ENCODE peak calls at places on chromosomes 11 and 22, in five cellular contexts. N is ovary, C is Karpas-422, W is fibroblast of lung, O is psoas muscle. P is an unnamed sample.

GRCh38 chr11:78319453-78319955 is 98.1 kb downstream of the GAB2 start:
- DNase-seq in N (peak), C (no peak), W (peak), O (no peak), P (no peak)

GRCh38 chr11:76297143-76297542 is 83.8 kb downstream of the THAP12 start:
- DNase-seq in N (no peak), C (no peak), W (no peak), O (no peak), P (no peak)

GRCh38 chr11:112613051-112613972 is 347.9 kb upstream of the NCAM1 start:
- DNase-seq in N (no peak), C (no peak), W (peak), O (no peak), P (no peak)

GRCh38 chr11:109229682-109230081 is 192.3 kb upstream of the C11orf87 start:
- DNase-seq in N (no peak), C (no peak), W (peak), O (no peak), P (no peak)

GRCh38 chr11:81007046-81007445 is 1566.2 kb upstream of the TENM4 start:
- DNase-seq in N (no peak), C (peak), W (peak), O (no peak), P (no peak)

GRCh38 chr11:121535122-121535796 is 82.5 kb upstream of the SORL1-AS1 start:
- DNase-seq in N (no peak), C (no peak), W (peak), O (no peak), P (no peak)

GRCh38 chr22:35446365-35446764 is 46.4 kb downstream of the MCM5 start:
- DNase-seq in N (no peak), C (no peak), W (peak), O (no peak), P (no peak)

GRCh38 chr11:100719809-100720221 is 32.7 kb downstream of the ARHGAP42 start:
- DNase-seq in N (peak), C (no peak), W (peak), O (peak), P (no peak)

GRCh38 chr11:63673579-63673978 is 2.4 kb upstream of the ATL3 start:
- DNase-seq in N (no peak), C (no peak), W (peak), O (no peak), P (no peak)

GRCh38 chr11:69488543-69488940 is 7.1 kb downstream of the LINC01488 start:
- DNase-seq in N (no peak), C (no peak), W (no peak), O (peak), P (no peak)

GRCh38 chr11:45948341-45948740 is 25.9 kb downstream of the LARGE2 start:
- DNase-seq in N (no peak), C (no peak), W (no peak), O (no peak), P (no peak)

GRCh38 chr11:70332567-70332966 is 62.1 kb downstream of the PPFIA1 start:
- DNase-seq in N (no peak), C (no peak), W (no peak), O (no peak), P (no peak)

GRCh38 chr11:82174610-82175009 is 559.1 kb downstream of the FAM181B start:
- DNase-seq in N (no peak), C (peak), W (no peak), O (no peak), P (no peak)

GRCh38 chr11:44920451-44920850 is 30.2 kb downstream of the TP53I11 start:
- DNase-seq in N (no peak), C (no peak), W (no peak), O (no peak), P (no peak)

GRCh38 chr22:46602025-46602424 is 18.2 kb upstream of the GRAMD4 start:
- DNase-seq in N (no peak), C (no peak), W (no peak), O (peak), P (no peak)

GRCh38 chr11:12086271-12087074 is 23.9 kb upstream of the MICAL2 start:
- DNase-seq in N (no peak), C (no peak), W (peak), O (peak), P (no peak)

GRCh38 chr11:134668796-134669195 is 256.8 kb upstream of the B3GAT1 start:
- DNase-seq in N (no peak), C (no peak), W (no peak), O (no peak), P (no peak)

GRCh38 chr11:48107188-48107704 is 109.4 kb upstream of the OR4B1 start:
- DNase-seq in N (no peak), C (peak), W (peak), O (no peak), P (peak)

GRCh38 chr11:77191429-77191822 is 63.4 kb downstream of the MYO7A start:
- DNase-seq in N (no peak), C (no peak), W (no peak), O (no peak), P (no peak)

GRCh38 chr11:45794169-45794568 is 10.8 kb upstream of the SLC35C1 start:
- DNase-seq in N (no peak), C (no peak), W (no peak), O (no peak), P (no peak)

GRCh38 chr11:118012083-118012669 is 26.0 kb downstream of the IL10RA start:
- DNase-seq in N (no peak), C (peak), W (peak), O (no peak), P (peak)

GRCh38 chr11:131658414-131658813 is 288.0 kb downstream of the NTM start:
- DNase-seq in N (no peak), C (no peak), W (peak), O (no peak), P (no peak)

GRCh38 chr11:73652046-73652730 is 5.8 kb downstream of the PLEKHB1 start:
- DNase-seq in N (no peak), C (no peak), W (no peak), O (no peak), P (no peak)

GRCh38 chr11:111361874-111362273 is 17.2 kb downstream of the POU2AF1 start:
- DNase-seq in N (no peak), C (no peak), W (no peak), O (no peak), P (peak)

GRCh38 chr22:39238124-39238466 is 6.7 kb downstream of the PDGFB start:
- DNase-seq in N (no peak), C (no peak), W (no peak), O (no peak), P (no peak)

GRCh38 chr22:39237276-39238123 is 7.3 kb downstream of the PDGFB start:
- DNase-seq in N (no peak), C (no peak), W (no peak), O (no peak), P (peak)

GRCh38 chr22:39239561-39240423 is 5.0 kb downstream of the PDGFB start:
- DNase-seq in N (no peak), C (no peak), W (no peak), O (peak), P (no peak)

GRCh38 chr22:39238561-39238960 is 6.2 kb downstream of the PDGFB start:
- DNase-seq in N (no peak), C (no peak), W (no peak), O (no peak), P (no peak)

DNA sequence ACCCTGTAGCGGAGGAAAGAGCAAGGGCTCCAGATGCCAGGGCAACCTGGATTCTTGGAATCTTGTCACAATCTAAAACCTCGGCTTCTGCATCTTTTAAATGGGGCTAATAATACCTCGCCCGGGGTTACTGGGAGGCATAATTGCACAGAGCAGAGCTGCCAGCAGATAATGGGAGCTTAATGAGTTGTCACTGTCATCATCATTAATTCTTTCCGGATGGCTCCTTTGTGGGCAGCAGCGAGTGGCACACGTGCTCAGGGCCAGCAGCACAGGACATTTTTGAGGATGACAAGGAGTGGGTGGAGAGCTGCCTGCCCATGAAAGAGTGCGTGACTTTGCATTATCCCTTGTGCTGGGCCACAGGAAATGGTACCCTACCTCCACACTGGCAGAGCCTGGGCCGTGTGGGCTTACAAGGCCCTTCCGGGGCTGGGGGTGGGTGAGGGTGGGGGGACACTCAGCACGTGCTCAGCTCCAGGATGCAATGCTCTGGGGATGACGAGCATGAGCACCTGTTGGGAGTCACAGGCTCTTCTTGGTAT is 5.7 kb downstream of the PDGFB start:
- DNase-seq in N (no peak), C (no peak), W (no peak), O (no peak), P (no peak)
- H3K4me3 ChIP-seq in N (no peak), C (no peak), W (no peak), O (no peak), P (no peak)

GRCh38 chr11:61832758-61833157 is 4.7 kb downstream of the FADS2 start:
- DNase-seq in N (no peak), C (no peak), W (no peak), O (no peak), P (no peak)
- H3K4me3 ChIP-seq in N (no peak), C (peak), W (no peak), O (no peak), P (no peak)

GRCh38 chr11:96339704-96340554 is 3.1 kb downstream of the MAML2 start:
- DNase-seq in N (no peak), C (no peak), W (peak), O (no peak), P (peak)
- H3K4me3 ChIP-seq in N (peak), C (no peak), W (peak), O (peak), P (peak)

GRCh38 chr11:1652026-1652425 is 22.5 kb downstream of the KRTAP5-5 start:
- DNase-seq in N (no peak), C (no peak), W (no peak), O (no peak), P (no peak)

GRCh38 chr11:1654388-1655167 is 25.0 kb downstream of the KRTAP5-5 start:
- DNase-seq in N (no peak), C (no peak), W (no peak), O (no peak), P (no peak)

GRCh38 chr11:1653541-1654387 is 24.2 kb downstream of the KRTAP5-5 start:
- DNase-seq in N (no peak), C (no peak), W (no peak), O (no peak), P (no peak)

GRCh38 chr11:1652442-1652777 is 22.8 kb downstream of the KRTAP5-5 start:
- DNase-seq in N (no peak), C (no peak), W (no peak), O (no peak), P (no peak)

DNA sequence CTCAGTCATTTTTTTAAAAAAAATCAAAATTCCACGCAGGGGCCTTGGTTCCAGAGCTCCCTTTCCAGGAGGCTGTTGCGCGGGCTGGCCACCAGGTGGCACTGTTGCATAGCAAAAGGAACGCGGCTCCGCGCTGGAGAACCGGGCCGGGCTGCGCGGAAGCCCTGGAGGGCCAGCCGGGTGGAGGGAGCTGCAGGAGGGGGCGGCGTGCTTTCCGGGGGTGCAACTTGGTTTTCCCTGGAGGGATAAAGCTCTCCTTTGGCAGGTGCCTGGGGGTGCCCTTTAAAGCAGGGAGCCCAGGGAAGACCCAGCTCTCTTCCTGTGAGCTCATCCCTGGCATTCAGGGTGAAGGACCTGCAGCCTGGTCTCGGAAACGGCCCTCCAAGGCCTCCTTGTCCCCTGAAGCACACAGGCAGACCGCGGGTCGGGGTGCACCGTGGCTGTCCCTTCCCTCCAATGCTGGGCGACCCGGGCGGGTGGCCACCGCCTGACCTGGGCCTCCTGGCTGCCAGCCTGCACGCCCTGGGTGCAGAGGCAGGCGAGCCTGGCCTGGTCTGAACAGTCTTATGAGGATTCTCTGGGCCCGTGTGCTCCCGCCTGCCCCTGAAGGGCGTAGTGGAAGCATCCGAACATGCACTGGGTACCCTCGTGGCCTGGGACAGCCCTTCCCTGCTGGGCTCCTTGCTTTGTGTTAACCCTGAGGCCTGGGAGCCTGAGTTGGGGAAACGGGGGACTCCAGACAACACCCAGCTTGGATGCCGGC is 23.4 kb downstream of the KRTAP5-5 start:
- DNase-seq in N (peak), C (peak), W (peak), O (peak), P (peak)
- H3K4me3 ChIP-seq in N (no peak), C (no peak), W (no peak), O (no peak), P (no peak)

GRCh38 chr11:21814169-21814568 is 378.7 kb upstream of the ANO5 start:
- DNase-seq in N (no peak), C (no peak), W (peak), O (no peak), P (no peak)

GRCh38 chr11:21820176-21820575 is 372.7 kb upstream of the ANO5 start:
- DNase-seq in N (no peak), C (no peak), W (no peak), O (no peak), P (no peak)

DNA sequence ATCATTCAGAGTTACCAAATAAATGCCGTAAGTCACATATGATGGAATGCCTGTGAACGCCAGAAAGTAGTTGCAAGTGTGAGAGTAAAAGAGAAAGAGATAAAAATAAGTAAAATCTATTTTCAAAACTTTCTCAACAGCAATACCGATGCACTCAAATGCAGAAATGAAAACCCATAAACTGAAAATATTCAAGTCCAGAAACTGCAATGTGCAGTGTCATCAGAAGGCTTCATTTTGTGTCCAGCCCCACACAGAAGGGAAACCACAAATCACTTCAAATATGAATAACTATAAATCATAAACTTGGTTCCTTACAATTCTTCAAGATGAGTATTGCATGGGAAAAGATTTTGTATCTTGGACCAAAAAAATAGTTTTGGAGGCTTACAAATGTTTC is 375.2 kb upstream of the ANO5 start:
- DNase-seq in N (no peak), C (no peak), W (no peak), O (no peak), P (no peak)
- H3K4me3 ChIP-seq in N (no peak), C (no peak), W (no peak), O (no peak), P (no peak)

DNA sequence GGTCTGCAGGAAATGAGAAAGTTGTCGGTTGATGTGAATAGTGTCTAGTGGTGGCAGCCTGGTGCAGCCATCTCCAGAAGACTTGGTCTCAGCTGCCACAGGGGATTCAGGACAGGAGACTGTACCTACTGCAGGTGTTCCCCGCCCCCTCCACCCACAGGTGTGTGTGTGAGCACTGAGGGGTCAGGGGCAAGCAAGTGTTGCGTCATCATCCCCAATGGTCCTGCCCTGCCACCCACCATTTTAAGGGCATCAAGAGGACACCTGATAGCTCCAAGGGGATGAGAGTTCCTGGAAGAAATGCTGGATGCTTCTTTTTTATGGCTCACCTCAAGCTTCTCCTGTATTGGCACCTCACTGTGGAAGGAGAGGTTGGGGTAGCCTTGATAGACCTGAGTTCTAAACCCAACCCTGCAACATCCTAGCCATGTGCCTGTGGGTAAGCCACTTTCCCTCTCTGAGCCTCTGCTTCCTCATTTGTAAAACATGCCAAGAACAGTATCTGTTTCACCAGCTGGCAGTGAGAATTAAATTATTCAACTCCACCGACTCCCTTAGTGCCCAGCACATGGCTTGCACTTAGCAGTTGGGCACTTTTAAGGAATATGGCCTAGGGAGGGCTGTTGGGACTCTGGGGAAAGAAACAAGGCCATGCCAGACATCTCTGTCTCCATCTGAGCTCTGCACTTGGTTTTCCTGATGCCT is 6.1 kb downstream of the C11orf91 start:
- DNase-seq in N (no peak), C (no peak), W (no peak), O (no peak), P (no peak)
- H3K4me3 ChIP-seq in N (no peak), C (no peak), W (no peak), O (no peak), P (no peak)

GRCh38 chr22:29031236-29031982 is 30.2 kb downstream of the C22orf31 start:
- DNase-seq in N (peak), C (no peak), W (peak), O (peak), P (no peak)

GRCh38 chr22:29028468-29028867 is 33.2 kb downstream of the C22orf31 start:
- DNase-seq in N (no peak), C (no peak), W (no peak), O (no peak), P (no peak)

GRCh38 chr22:29030618-29031235 is 30.9 kb downstream of the C22orf31 start:
- DNase-seq in N (peak), C (no peak), W (peak), O (peak), P (no peak)

GRCh38 chr22:29029202-29030000 is 32.2 kb downstream of the C22orf31 start:
- DNase-seq in N (no peak), C (no peak), W (no peak), O (no peak), P (no peak)

GRCh38 chr22:29030016-29030617 is 31.5 kb downstream of the C22orf31 start:
- DNase-seq in N (no peak), C (no peak), W (peak), O (no peak), P (no peak)
- H3K4me3 ChIP-seq in N (peak), C (no peak), W (peak), O (peak), P (no peak)

DNA sequence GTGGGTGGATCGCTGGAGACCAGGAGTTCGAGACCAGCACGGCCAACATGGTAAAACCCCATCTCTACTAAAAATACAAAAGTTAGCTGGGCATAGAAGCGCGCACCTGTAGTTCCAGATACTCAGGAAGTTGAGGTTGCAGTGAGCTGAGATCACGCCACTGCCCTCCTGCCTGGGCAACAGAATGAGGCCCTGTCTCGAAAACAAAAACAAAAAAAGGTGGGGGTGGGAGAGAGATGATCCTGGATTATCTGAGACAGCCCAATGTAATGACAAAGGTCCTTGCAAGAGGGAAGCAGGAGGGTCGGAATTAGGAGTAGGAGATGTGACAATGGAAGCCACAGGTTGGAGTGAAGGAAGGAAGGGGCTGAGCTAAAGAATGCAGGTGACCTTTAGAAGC is 87.6 kb upstream of the APOA1 start:
- DNase-seq in N (no peak), C (no peak), W (no peak), O (no peak), P (peak)
- H3K4me3 ChIP-seq in N (no peak), C (no peak), W (no peak), O (no peak), P (no peak)

P was measured in GM12865.